ENCODE peak calls at places on chromosome 19, in nine cellular contexts. One of them, this sample, is unnamed.

GRCh38 chr19:50434525-50434924 is 1.8 kb downstream of the MYBPC2 start:
- DNase-seq in CD14-positive monocyte: no peak
- DNase-seq in psoas muscle: no peak
- DNase-seq in uterus: no peak
- DNase-seq in activated CD8-positive, alpha-beta memory T cell treated with anti-CD3 and anti-CD28 coated beads, Interleukin-2, amount 10 ng/mL, durations not matched to agents 7 days and 5 days: no peak
- DNase-seq in CD8-positive, alpha-beta T cell: no peak
- DNase-seq in GM12864: no peak
- DNase-seq in NCI-H1092: no peak
- DNase-seq in naive thymus-derived CD8-positive, alpha-beta T cell: no peak
- DNase-seq in this sample: no peak

GRCh38 chr19:3825286-3825956 is 39.2 kb upstream of the MATK start:
- DNase-seq in CD14-positive monocyte: no peak
- DNase-seq in psoas muscle: no peak
- DNase-seq in uterus: no peak
- DNase-seq in activated CD8-positive, alpha-beta memory T cell treated with anti-CD3 and anti-CD28 coated beads, Interleukin-2, amount 10 ng/mL, durations not matched to agents 7 days and 5 days: no peak
- DNase-seq in CD8-positive, alpha-beta T cell: no peak
- DNase-seq in GM12864: no peak
- DNase-seq in NCI-H1092: no peak
- DNase-seq in naive thymus-derived CD8-positive, alpha-beta T cell: no peak
- DNase-seq in this sample: no peak

GRCh38 chr19:34075661-34076091 is 96.6 kb upstream of the LSM14A start:
- DNase-seq in CD14-positive monocyte: no peak
- DNase-seq in psoas muscle: no peak
- DNase-seq in uterus: no peak
- DNase-seq in activated CD8-positive, alpha-beta memory T cell treated with anti-CD3 and anti-CD28 coated beads, Interleukin-2, amount 10 ng/mL, durations not matched to agents 7 days and 5 days: no peak
- DNase-seq in CD8-positive, alpha-beta T cell: no peak
- DNase-seq in GM12864: no peak
- DNase-seq in NCI-H1092: no peak
- DNase-seq in naive thymus-derived CD8-positive, alpha-beta T cell: no peak
- DNase-seq in this sample: no peak

GRCh38 chr19:56348289-56348877 is 33.7 kb upstream of the ZSCAN5A start:
- DNase-seq in CD14-positive monocyte: no peak
- DNase-seq in psoas muscle: no peak
- DNase-seq in uterus: no peak
- DNase-seq in activated CD8-positive, alpha-beta memory T cell treated with anti-CD3 and anti-CD28 coated beads, Interleukin-2, amount 10 ng/mL, durations not matched to agents 7 days and 5 days: peak; percentile 42
- DNase-seq in CD8-positive, alpha-beta T cell: no peak
- DNase-seq in GM12864: no peak
- DNase-seq in NCI-H1092: no peak
- DNase-seq in naive thymus-derived CD8-positive, alpha-beta T cell: no peak
- DNase-seq in this sample: no peak

GRCh38 chr19:409515-410242 is 732 bp upstream of the C2CD4C start:
- DNase-seq in CD14-positive monocyte: no peak
- DNase-seq in psoas muscle: no peak
- DNase-seq in uterus: no peak
- DNase-seq in activated CD8-positive, alpha-beta memory T cell treated with anti-CD3 and anti-CD28 coated beads, Interleukin-2, amount 10 ng/mL, durations not matched to agents 7 days and 5 days: no peak
- DNase-seq in CD8-positive, alpha-beta T cell: no peak
- DNase-seq in GM12864: no peak
- DNase-seq in NCI-H1092: no peak
- DNase-seq in naive thymus-derived CD8-positive, alpha-beta T cell: no peak
- DNase-seq in this sample: no peak

GRCh38 chr19:51712461-51713081 is 11.2 kb downstream of the HAS1 start:
- DNase-seq in CD14-positive monocyte: peak; percentile 43
- DNase-seq in psoas muscle: no peak
- DNase-seq in uterus: no peak
- DNase-seq in activated CD8-positive, alpha-beta memory T cell treated with anti-CD3 and anti-CD28 coated beads, Interleukin-2, amount 10 ng/mL, durations not matched to agents 7 days and 5 days: no peak
- DNase-seq in CD8-positive, alpha-beta T cell: no peak
- DNase-seq in GM12864: no peak
- DNase-seq in NCI-H1092: no peak
- DNase-seq in naive thymus-derived CD8-positive, alpha-beta T cell: no peak
- DNase-seq in this sample: no peak

GRCh38 chr19:7550987-7551761 is 15.7 kb downstream of the PNPLA6 start:
- DNase-seq in CD14-positive monocyte: no peak
- DNase-seq in psoas muscle: peak; percentile 65
- DNase-seq in uterus: peak; percentile 68
- DNase-seq in activated CD8-positive, alpha-beta memory T cell treated with anti-CD3 and anti-CD28 coated beads, Interleukin-2, amount 10 ng/mL, durations not matched to agents 7 days and 5 days: no peak
- DNase-seq in CD8-positive, alpha-beta T cell: peak; percentile 36
- DNase-seq in GM12864: no peak
- DNase-seq in NCI-H1092: no peak
- DNase-seq in naive thymus-derived CD8-positive, alpha-beta T cell: peak; percentile 30
- DNase-seq in this sample: no peak

GRCh38 chr19:41377977-41378707 is 1.8 kb downstream of the TMEM91 start:
- DNase-seq in CD14-positive monocyte: no peak
- DNase-seq in psoas muscle: no peak
- DNase-seq in uterus: peak; percentile 41
- DNase-seq in activated CD8-positive, alpha-beta memory T cell treated with anti-CD3 and anti-CD28 coated beads, Interleukin-2, amount 10 ng/mL, durations not matched to agents 7 days and 5 days: no peak
- DNase-seq in CD8-positive, alpha-beta T cell: peak; percentile 51
- DNase-seq in GM12864: no peak
- DNase-seq in NCI-H1092: no peak
- DNase-seq in naive thymus-derived CD8-positive, alpha-beta T cell: peak; percentile 45
- DNase-seq in this sample: no peak

GRCh38 chr19:32238076-32238475 is 107.3 kb upstream of the ZNF507 start:
- DNase-seq in CD14-positive monocyte: no peak
- DNase-seq in psoas muscle: no peak
- DNase-seq in uterus: no peak
- DNase-seq in activated CD8-positive, alpha-beta memory T cell treated with anti-CD3 and anti-CD28 coated beads, Interleukin-2, amount 10 ng/mL, durations not matched to agents 7 days and 5 days: no peak
- DNase-seq in CD8-positive, alpha-beta T cell: no peak
- DNase-seq in GM12864: peak; percentile 3
- DNase-seq in NCI-H1092: no peak
- DNase-seq in naive thymus-derived CD8-positive, alpha-beta T cell: no peak
- DNase-seq in this sample: no peak

GRCh38 chr19:33438016-33438671 is 64.6 kb downstream of the CEBPG start:
- DNase-seq in CD14-positive monocyte: peak; percentile 26
- DNase-seq in psoas muscle: no peak
- DNase-seq in uterus: no peak
- DNase-seq in activated CD8-positive, alpha-beta memory T cell treated with anti-CD3 and anti-CD28 coated beads, Interleukin-2, amount 10 ng/mL, durations not matched to agents 7 days and 5 days: no peak
- DNase-seq in CD8-positive, alpha-beta T cell: no peak
- DNase-seq in GM12864: no peak
- DNase-seq in NCI-H1092: peak; percentile 87
- DNase-seq in naive thymus-derived CD8-positive, alpha-beta T cell: no peak
- DNase-seq in this sample: no peak

GRCh38 chr19:47646924-47647323 is 38.0 kb downstream of the BICRA start:
- DNase-seq in CD14-positive monocyte: no peak
- DNase-seq in psoas muscle: no peak
- DNase-seq in uterus: no peak
- DNase-seq in activated CD8-positive, alpha-beta memory T cell treated with anti-CD3 and anti-CD28 coated beads, Interleukin-2, amount 10 ng/mL, durations not matched to agents 7 days and 5 days: no peak
- DNase-seq in CD8-positive, alpha-beta T cell: no peak
- DNase-seq in GM12864: no peak
- DNase-seq in NCI-H1092: no peak
- DNase-seq in naive thymus-derived CD8-positive, alpha-beta T cell: no peak
- DNase-seq in this sample: no peak

GRCh38 chr19:49881672-49882394 is 4.3 kb downstream of the TBC1D17 start:
- DNase-seq in CD14-positive monocyte: peak; percentile 37
- DNase-seq in psoas muscle: no peak
- DNase-seq in uterus: no peak
- DNase-seq in activated CD8-positive, alpha-beta memory T cell treated with anti-CD3 and anti-CD28 coated beads, Interleukin-2, amount 10 ng/mL, durations not matched to agents 7 days and 5 days: no peak
- DNase-seq in CD8-positive, alpha-beta T cell: no peak
- DNase-seq in GM12864: no peak
- DNase-seq in NCI-H1092: no peak
- DNase-seq in naive thymus-derived CD8-positive, alpha-beta T cell: no peak
- DNase-seq in this sample: no peak

GRCh38 chr19:49437231-49437630 is 4.1 kb downstream of the SLC17A7 start:
- DNase-seq in CD14-positive monocyte: no peak
- DNase-seq in psoas muscle: no peak
- DNase-seq in uterus: no peak
- DNase-seq in activated CD8-positive, alpha-beta memory T cell treated with anti-CD3 and anti-CD28 coated beads, Interleukin-2, amount 10 ng/mL, durations not matched to agents 7 days and 5 days: no peak
- DNase-seq in CD8-positive, alpha-beta T cell: no peak
- DNase-seq in GM12864: no peak
- DNase-seq in NCI-H1092: no peak
- DNase-seq in naive thymus-derived CD8-positive, alpha-beta T cell: no peak
- DNase-seq in this sample: no peak

GRCh38 chr19:33238750-33239149 is 13.1 kb upstream of the SLC7A10 start:
- DNase-seq in CD14-positive monocyte: no peak
- DNase-seq in psoas muscle: no peak
- DNase-seq in uterus: no peak
- DNase-seq in activated CD8-positive, alpha-beta memory T cell treated with anti-CD3 and anti-CD28 coated beads, Interleukin-2, amount 10 ng/mL, durations not matched to agents 7 days and 5 days: no peak
- DNase-seq in CD8-positive, alpha-beta T cell: no peak
- DNase-seq in GM12864: no peak
- DNase-seq in NCI-H1092: no peak
- DNase-seq in naive thymus-derived CD8-positive, alpha-beta T cell: no peak
- DNase-seq in this sample: no peak

GRCh38 chr19:5095568-5095850 is 126.6 kb downstream of the KDM4B start:
- DNase-seq in CD14-positive monocyte: no peak
- DNase-seq in psoas muscle: no peak
- DNase-seq in uterus: no peak
- DNase-seq in activated CD8-positive, alpha-beta memory T cell treated with anti-CD3 and anti-CD28 coated beads, Interleukin-2, amount 10 ng/mL, durations not matched to agents 7 days and 5 days: no peak
- DNase-seq in CD8-positive, alpha-beta T cell: no peak
- DNase-seq in GM12864: no peak
- DNase-seq in NCI-H1092: no peak
- DNase-seq in naive thymus-derived CD8-positive, alpha-beta T cell: no peak
- DNase-seq in this sample: no peak

GRCh38 chr19:35347171-35347929 is at the start of gene FFAR1:
- DNase-seq in CD14-positive monocyte: peak; percentile 89
- DNase-seq in psoas muscle: no peak
- DNase-seq in uterus: no peak
- DNase-seq in activated CD8-positive, alpha-beta memory T cell treated with anti-CD3 and anti-CD28 coated beads, Interleukin-2, amount 10 ng/mL, durations not matched to agents 7 days and 5 days: peak; percentile 54
- DNase-seq in CD8-positive, alpha-beta T cell: peak; percentile 33
- DNase-seq in GM12864: peak; percentile 96
- DNase-seq in NCI-H1092: no peak
- DNase-seq in naive thymus-derived CD8-positive, alpha-beta T cell: peak; percentile 34
- DNase-seq in this sample: peak; percentile 23

GRCh38 chr19:47310819-47311218 is 1.2 kb downstream of the C5AR1 start:
- DNase-seq in CD14-positive monocyte: peak; percentile 90
- DNase-seq in psoas muscle: no peak
- DNase-seq in uterus: no peak
- DNase-seq in activated CD8-positive, alpha-beta memory T cell treated with anti-CD3 and anti-CD28 coated beads, Interleukin-2, amount 10 ng/mL, durations not matched to agents 7 days and 5 days: no peak
- DNase-seq in CD8-positive, alpha-beta T cell: no peak
- DNase-seq in GM12864: no peak
- DNase-seq in NCI-H1092: peak; percentile 20
- DNase-seq in naive thymus-derived CD8-positive, alpha-beta T cell: no peak
- DNase-seq in this sample: no peak

GRCh38 chr19:7349961-7350711 is 1.4 kb downstream of the ARHGEF18 start:
- DNase-seq in CD14-positive monocyte: no peak
- DNase-seq in psoas muscle: no peak
- DNase-seq in uterus: no peak
- DNase-seq in activated CD8-positive, alpha-beta memory T cell treated with anti-CD3 and anti-CD28 coated beads, Interleukin-2, amount 10 ng/mL, durations not matched to agents 7 days and 5 days: peak; percentile 82
- DNase-seq in CD8-positive, alpha-beta T cell: peak; percentile 72
- DNase-seq in GM12864: no peak
- DNase-seq in NCI-H1092: no peak
- DNase-seq in naive thymus-derived CD8-positive, alpha-beta T cell: peak; percentile 60
- DNase-seq in this sample: peak; percentile 28

GRCh38 chr19:44643605-44644390 is at the start of gene PVR:
- DNase-seq in CD14-positive monocyte: peak; percentile 54
- DNase-seq in psoas muscle: peak; percentile 80
- DNase-seq in uterus: peak; percentile 56
- DNase-seq in activated CD8-positive, alpha-beta memory T cell treated with anti-CD3 and anti-CD28 coated beads, Interleukin-2, amount 10 ng/mL, durations not matched to agents 7 days and 5 days: no peak
- DNase-seq in CD8-positive, alpha-beta T cell: no peak
- DNase-seq in GM12864: no peak
- DNase-seq in NCI-H1092: peak; percentile 31
- DNase-seq in naive thymus-derived CD8-positive, alpha-beta T cell: peak; percentile 11
- DNase-seq in this sample: peak; percentile 15

GRCh38 chr19:30656520-30657100 is 284.4 kb downstream of the ZNF536 start:
- DNase-seq in CD14-positive monocyte: no peak
- DNase-seq in psoas muscle: no peak
- DNase-seq in uterus: no peak
- DNase-seq in activated CD8-positive, alpha-beta memory T cell treated with anti-CD3 and anti-CD28 coated beads, Interleukin-2, amount 10 ng/mL, durations not matched to agents 7 days and 5 days: no peak
- DNase-seq in CD8-positive, alpha-beta T cell: no peak
- DNase-seq in GM12864: no peak
- DNase-seq in NCI-H1092: no peak
- DNase-seq in naive thymus-derived CD8-positive, alpha-beta T cell: no peak
- DNase-seq in this sample: no peak

GRCh38 chr19:46213806-46214205 is 15.7 kb upstream of the IGFL1 start:
- DNase-seq in CD14-positive monocyte: no peak
- DNase-seq in psoas muscle: no peak
- DNase-seq in uterus: no peak
- DNase-seq in activated CD8-positive, alpha-beta memory T cell treated with anti-CD3 and anti-CD28 coated beads, Interleukin-2, amount 10 ng/mL, durations not matched to agents 7 days and 5 days: no peak
- DNase-seq in CD8-positive, alpha-beta T cell: no peak
- DNase-seq in GM12864: no peak
- DNase-seq in NCI-H1092: no peak
- DNase-seq in naive thymus-derived CD8-positive, alpha-beta T cell: no peak
- DNase-seq in this sample: no peak

GRCh38 chr19:10517361-10517759 is at the start of gene S1PR5:
- DNase-seq in CD14-positive monocyte: no peak
- DNase-seq in psoas muscle: no peak
- DNase-seq in uterus: no peak
- DNase-seq in activated CD8-positive, alpha-beta memory T cell treated with anti-CD3 and anti-CD28 coated beads, Interleukin-2, amount 10 ng/mL, durations not matched to agents 7 days and 5 days: no peak
- DNase-seq in CD8-positive, alpha-beta T cell: peak; percentile 18
- DNase-seq in GM12864: no peak
- DNase-seq in NCI-H1092: no peak
- DNase-seq in naive thymus-derived CD8-positive, alpha-beta T cell: no peak
- DNase-seq in this sample: no peak

GRCh38 chr19:5281588-5281987 is 59.0 kb downstream of the PTPRS start:
- DNase-seq in CD14-positive monocyte: no peak
- DNase-seq in psoas muscle: peak; percentile 84
- DNase-seq in uterus: peak; percentile 64
- DNase-seq in activated CD8-positive, alpha-beta memory T cell treated with anti-CD3 and anti-CD28 coated beads, Interleukin-2, amount 10 ng/mL, durations not matched to agents 7 days and 5 days: no peak
- DNase-seq in CD8-positive, alpha-beta T cell: no peak
- DNase-seq in GM12864: no peak
- DNase-seq in NCI-H1092: no peak
- DNase-seq in naive thymus-derived CD8-positive, alpha-beta T cell: no peak
- DNase-seq in this sample: no peak

This sample was measured in activated T-helper 2 cell treated with anti-CD3 and anti-CD28 coated beads, Interferon-gamma antibody, Interleukin-2, Interleukin-4, amounts not matched to agents 10 μg/mL and 5 μg/mL and 100 μg/mL, durations not matched to agents 14 hours and 24 hours and 36 hours.